ENCODE peak calls at places on chromosomes 7 and 10, in eight cellular contexts. J is suprapubic skin, X is sigmoid colon, U is tibial nerve, A is body of pancreas, S is transverse colon, N is gastrocnemius medialis, G is erythroblast. R is an unnamed sample.

GRCh38 chr10:30116254-30116573 is 56.8 kb upstream of the JCAD start:
- DNase-seq in J (no peak), X (peak; percentile 90), U (no peak), A (no peak), S (peak; percentile 16), N (no peak), G (no peak), R (no peak)

GRCh38 chr10:50623299-50624153 is at the start of gene SGMS1:
- DNase-seq in J (peak; percentile 91), X (peak; percentile 92), U (peak; percentile 69), A (peak; percentile 86), S (peak; percentile 88), N (peak; percentile 79), G (peak; percentile 82), R (peak; percentile 60)

GRCh38 chr10:117511601-117512390 is 30.8 kb upstream of the EMX2 start:
- DNase-seq in J (peak; percentile 63), X (peak; percentile 46), U (no peak), A (no peak), S (no peak), N (no peak), G (no peak), R (no peak)

GRCh38 chr7:82049442-82049841 is 279.6 kb upstream of the HGF start:
- DNase-seq in J (no peak), X (no peak), U (no peak), A (no peak), S (no peak), N (no peak), G (no peak), R (no peak)

GRCh38 chr10:129963076-129963830 is 821 bp downstream of the EBF3 start:
- DNase-seq in J (peak; percentile 74), X (peak; percentile 65), U (no peak), A (no peak), S (no peak), N (no peak), G (no peak), R (no peak)

GRCh38 chr7:47435889-47436312 is 146.0 kb downstream of the TNS3 start:
- DNase-seq in J (no peak), X (peak; percentile 87), U (peak; percentile 65), A (peak; percentile 61), S (peak; percentile 80), N (peak; percentile 41), G (peak; percentile 64), R (peak; percentile 66)

GRCh38 chr7:47580811-47581331 is 1.0 kb downstream of the TNS3 start:
- DNase-seq in J (no peak), X (no peak), U (no peak), A (no peak), S (no peak), N (no peak), G (no peak), R (no peak)

GRCh38 chr7:128233471-128233870 is 7.6 kb upstream of the LEP start:
- DNase-seq in J (no peak), X (no peak), U (no peak), A (no peak), S (no peak), N (no peak), G (no peak), R (no peak)

GRCh38 chr7:131306777-131307176 is 20.9 kb upstream of the MKLN1 start:
- DNase-seq in J (no peak), X (no peak), U (no peak), A (no peak), S (no peak), N (no peak), G (no peak), R (no peak)

DNA sequence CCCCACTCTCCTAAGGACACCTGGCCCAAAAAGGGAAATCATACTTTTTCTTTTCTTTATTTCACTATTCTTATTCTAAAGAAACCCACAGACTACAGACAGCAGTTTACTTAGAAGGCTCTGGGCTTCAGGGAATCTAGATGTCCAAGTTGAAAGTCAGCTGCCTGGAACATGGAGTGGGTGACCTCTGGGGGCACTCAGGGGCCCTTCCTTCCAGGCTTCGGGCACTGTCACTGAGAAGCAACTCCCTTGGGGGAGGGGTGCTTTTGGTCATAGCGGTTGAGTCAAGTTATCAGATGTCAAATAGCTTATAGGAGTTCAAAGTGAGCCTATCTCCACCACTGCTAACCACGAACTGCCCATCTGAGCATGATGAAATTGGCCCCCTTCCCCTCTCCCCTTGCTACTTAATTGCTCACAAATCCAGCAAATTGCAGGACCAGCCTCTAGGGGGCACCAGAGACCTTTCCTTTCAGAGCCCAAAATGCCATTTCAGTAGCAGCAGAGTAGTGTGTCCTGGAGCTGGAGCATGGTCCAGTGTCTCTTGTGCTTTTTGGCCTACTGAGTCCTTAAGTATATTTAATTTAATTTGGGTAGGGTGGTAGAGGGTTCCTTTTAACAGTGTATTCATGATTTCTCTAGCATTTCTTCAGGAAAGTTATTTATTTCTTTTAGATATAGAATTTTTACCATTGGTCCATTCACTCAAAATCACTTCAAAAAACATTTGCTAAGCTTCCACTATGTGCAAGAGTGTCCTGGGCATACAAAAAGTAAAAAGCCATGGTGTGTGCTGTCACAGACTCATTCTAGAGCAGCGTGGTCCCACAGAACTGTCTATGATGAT is 463.8 kb downstream of the KCNMA1 start:
- DNase-seq in J (peak; percentile 85), X (peak; percentile 86), U (peak; percentile 83), A (peak; percentile 82), S (peak; percentile 80), N (peak; percentile 42), G (peak; percentile 60), R (peak; percentile 46)
- TF ChIP-seq POLR2A in J (no peak), X (no peak), U (no peak), A (no peak), S (no peak), N (no peak), G (no peak), R (no peak)

GRCh38 chr7:157276731-157277562 is 59.9 kb upstream of the DNAJB6 start:
- DNase-seq in J (no peak), X (peak; percentile 53), U (no peak), A (no peak), S (no peak), N (no peak), G (no peak), R (peak; percentile 75)

GRCh38 chr7:157279679-157279972 is 57.2 kb upstream of the DNAJB6 start:
- DNase-seq in J (no peak), X (no peak), U (no peak), A (no peak), S (no peak), N (no peak), G (no peak), R (no peak)

GRCh38 chr7:157279973-157280841 is 56.6 kb upstream of the DNAJB6 start:
- DNase-seq in J (no peak), X (no peak), U (no peak), A (no peak), S (no peak), N (no peak), G (no peak), R (no peak)

GRCh38 chr7:157278167-157278790 is 58.5 kb upstream of the DNAJB6 start:
- DNase-seq in J (no peak), X (no peak), U (no peak), A (no peak), S (no peak), N (no peak), G (no peak), R (no peak)

GRCh38 chr7:157278791-157279678 is 57.8 kb upstream of the DNAJB6 start:
- DNase-seq in J (no peak), X (peak; percentile 78), U (no peak), A (peak; percentile 45), S (peak; percentile 80), N (no peak), G (no peak), R (no peak)
- TF ChIP-seq POLR2A in J (no peak), X (no peak), U (no peak), A (peak; percentile 46), S (peak; percentile 78), N (no peak), G (no peak), R (no peak)

GRCh38 chr10:110389250-110389649 is 84.5 kb upstream of the SMNDC1 start:
- DNase-seq in J (no peak), X (no peak), U (no peak), A (no peak), S (no peak), N (no peak), G (no peak), R (no peak)

GRCh38 chr10:110387983-110388681 is 83.4 kb upstream of the SMNDC1 start:
- DNase-seq in J (no peak), X (no peak), U (no peak), A (no peak), S (no peak), N (no peak), G (no peak), R (no peak)

GRCh38 chr10:110391541-110391940 is 86.8 kb upstream of the SMNDC1 start:
- DNase-seq in J (no peak), X (no peak), U (no peak), A (no peak), S (no peak), N (no peak), G (no peak), R (no peak)

GRCh38 chr10:110387617-110387982 is 82.9 kb upstream of the SMNDC1 start:
- DNase-seq in J (no peak), X (no peak), U (no peak), A (no peak), S (no peak), N (no peak), G (no peak), R (no peak)

DNA sequence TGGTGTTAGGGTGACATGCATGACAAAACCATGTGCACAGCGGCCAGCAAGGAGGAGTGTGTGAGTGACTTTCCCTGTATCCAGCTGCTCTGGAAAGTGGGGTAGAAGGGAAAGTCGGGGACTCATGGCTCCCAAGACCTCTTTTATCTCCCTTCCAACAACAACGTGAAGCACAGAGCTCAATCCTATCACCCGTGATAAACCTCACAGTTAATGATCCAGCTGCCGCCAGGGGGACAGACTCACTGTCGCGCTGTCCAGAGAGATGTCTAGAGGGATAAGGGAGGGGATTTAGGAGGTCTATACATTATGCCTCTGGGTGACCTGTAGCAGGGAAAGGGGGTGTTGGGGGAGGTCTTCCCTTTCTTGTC is 83.9 kb upstream of the SMNDC1 start:
- DNase-seq in J (no peak), X (no peak), U (no peak), A (no peak), S (no peak), N (no peak), G (no peak), R (no peak)
- TF ChIP-seq POLR2A in J (no peak), X (no peak), U (no peak), A (no peak), S (no peak), N (no peak), G (no peak), R (no peak)

GRCh38 chr7:140698477-140698876 is 2.0 kb downstream of the NDUFB2 start:
- DNase-seq in J (peak; percentile 58), X (no peak), U (no peak), A (no peak), S (no peak), N (no peak), G (no peak), R (no peak)

GRCh38 chr7:140696024-140696678 is 357 bp upstream of the NDUFB2 start:
- DNase-seq in J (peak; percentile 98), X (peak; percentile 98), U (peak; percentile 90), A (peak; percentile 93), S (peak; percentile 97), N (peak; percentile 90), G (peak; percentile 91), R (peak; percentile 97)

GRCh38 chr7:140697447-140698143 is 1.1 kb downstream of the NDUFB2 start:
- DNase-seq in J (no peak), X (no peak), U (no peak), A (no peak), S (no peak), N (no peak), G (no peak), R (no peak)

GRCh38 chr7:140695381-140695780 is 1.1 kb upstream of the NDUFB2 start:
- DNase-seq in J (peak; percentile 73), X (peak; percentile 60), U (no peak), A (no peak), S (no peak), N (no peak), G (no peak), R (no peak)

GRCh38 chr7:140696679-140697446 is at the start of gene NDUFB2:
- DNase-seq in J (peak; percentile 83), X (peak; percentile 90), U (peak; percentile 40), A (peak; percentile 57), S (peak; percentile 81), N (peak; percentile 64), G (peak; percentile 87), R (peak; percentile 77)
- TF ChIP-seq POLR2A in J (peak; percentile 70), X (peak; percentile 91), U (peak; percentile 61), A (peak; percentile 93), S (peak; percentile 93), N (peak; percentile 94), G (peak; percentile 86), R (peak; percentile 85)